ENCODE peak calls at places on chromosomes 16 and 17, in nine cellular contexts. W is lower lobe of right lung; N is NCI-H1930; Y is endodermal cell; G is stimulated activated CD4-positive, alpha-beta T cell treated with anti-CD3 and anti-CD28 coated beads, TNF-alpha, amount 100 ng/mL, for 24 hours; M is RCC 7860; F is GM12892; J is mesendoderm; I is putamen. O is an unnamed sample.

GRCh38 chr16:74556375-74556922 is 50.5 kb downstream of the GLG1 start:
- DNase-seq in N (no peak), J (peak), M (no peak), W (no peak), F (no peak), G (no peak), I (no peak), Y (no peak), O (peak)

GRCh38 chr16:1651055-1651454 is 27.0 kb upstream of the JPT2 start:
- DNase-seq in F (no peak), J (no peak), Y (no peak), W (no peak), I (no peak), N (no peak), G (no peak), M (no peak), O (no peak)

GRCh38 chr17:32350662-32351418 is 883 bp downstream of the ZNF207 start:
- DNase-seq in Y (no peak), J (peak), N (no peak), M (peak), W (no peak), G (no peak), I (peak), F (peak), O (peak)

GRCh38 chr17:773467-774319 is 8.4 kb downstream of the GLOD4 start:
- DNase-seq in I (no peak), M (no peak), N (no peak), Y (no peak), F (no peak), G (no peak), J (no peak), W (no peak), O (no peak)

GRCh38 chr17:48375356-48375755 is 54.7 kb downstream of the SKAP1 start:
- DNase-seq in F (no peak), W (no peak), Y (no peak), N (no peak), J (no peak), M (no peak), G (no peak), I (no peak), O (peak)

GRCh38 chr17:81523139-81524062 is 4.8 kb upstream of the FSCN2 start:
- DNase-seq in F (no peak), W (peak), J (peak), G (no peak), Y (peak), M (no peak), N (no peak), I (no peak), O (peak)

GRCh38 chr16:25481636-25482035 is 210.1 kb upstream of the HS3ST4 start:
- DNase-seq in M (peak), N (no peak), I (no peak), W (no peak), F (no peak), J (peak), G (no peak), Y (peak), O (no peak)

GRCh38 chr16:53945996-53946395 is 242.0 kb downstream of the FTO start:
- DNase-seq in J (peak), G (no peak), I (no peak), N (no peak), Y (no peak), W (no peak), F (no peak), M (no peak), O (peak)

GRCh38 chr17:72394531-72394930 is 273.7 kb downstream of the SOX9 start:
- DNase-seq in G (no peak), W (no peak), Y (no peak), M (no peak), I (no peak), F (no peak), J (no peak), N (no peak), O (no peak)

GRCh38 chr17:50540485-50541401 is 6.2 kb upstream of the SPATA20 start:
- DNase-seq in J (no peak), F (no peak), W (no peak), M (no peak), G (no peak), I (no peak), Y (no peak), N (no peak), O (no peak)

GRCh38 chr17:60149691-60150582 is at the start of gene CA4:
- DNase-seq in W (peak), I (no peak), N (peak), J (no peak), F (no peak), G (no peak), M (no peak), Y (peak), O (no peak)

GRCh38 chr16:10385725-10386516 is at the start of gene ATF7IP2:
- DNase-seq in Y (peak), M (no peak), N (peak), W (peak), G (peak), J (peak), F (peak), I (peak), O (peak)

GRCh38 chr17:2084129-2084765 is 29.3 kb downstream of the HIC1 start:
- DNase-seq in N (no peak), Y (no peak), W (peak), J (no peak), F (no peak), G (no peak), I (no peak), M (no peak), O (peak)

O was measured in AG10803.